ENCODE peak calls at places on chromosomes 1 and 21, in eight cellular contexts. K, B, E, G, P, Z, T and N are unnamed samples.

GRCh38 chr1:66175107-66175506 is 358.8 kb upstream of the SGIP1 start:
- DNase-seq in K (no peak), B (no peak), E (no peak), G (no peak), P (no peak), Z (no peak), T (no peak), N (no peak)

GRCh38 chr1:227844320-227845114 is 29.0 kb downstream of the PRSS38 start:
- DNase-seq in K (no peak), B (no peak), E (no peak), G (no peak), P (no peak), Z (no peak), T (no peak), N (no peak)

GRCh38 chr1:45526135-45526644 is 4.5 kb upstream of the PRDX1 start:
- DNase-seq in K (no peak), B (no peak), E (no peak), G (no peak), P (no peak), Z (no peak), T (no peak), N (no peak)

GRCh38 chr1:15296602-15297321 is 49.7 kb downstream of the FHAD1 start:
- DNase-seq in K (no peak), B (no peak), E (no peak), G (no peak), P (peak; percentile 49), Z (no peak), T (no peak), N (no peak)

GRCh38 chr1:84869750-84870149 is 23.3 kb downstream of the LPAR3 start:
- DNase-seq in K (no peak), B (no peak), E (peak; percentile 30), G (no peak), P (no peak), Z (no peak), T (no peak), N (no peak)

GRCh38 chr1:48810740-48811139 is 34.0 kb upstream of the BEND5 start:
- DNase-seq in K (no peak), B (no peak), E (no peak), G (no peak), P (no peak), Z (no peak), T (peak; percentile 90), N (no peak)

GRCh38 chr1:13836136-13836535 is 136.1 kb downstream of the PRDM2 start:
- DNase-seq in K (no peak), B (no peak), E (no peak), G (no peak), P (no peak), Z (peak; percentile 20), T (no peak), N (no peak)

GRCh38 chr1:29245876-29246275 is 9.6 kb downstream of the PTPRU start:
- DNase-seq in K (no peak), B (peak; percentile 58), E (peak; percentile 45), G (no peak), P (no peak), Z (peak; percentile 59), T (peak; percentile 49), N (no peak)

GRCh38 chr1:200473698-200474371 is 64.0 kb upstream of the ZNF281 start:
- DNase-seq in K (no peak), B (no peak), E (peak; percentile 6), G (no peak), P (no peak), Z (no peak), T (peak; percentile 51), N (no peak)

GRCh38 chr1:64172458-64172983 is 30.9 kb upstream of the UBE2U start:
- DNase-seq in K (no peak), B (no peak), E (peak; percentile 49), G (no peak), P (no peak), Z (no peak), T (peak; percentile 48), N (no peak)

GRCh38 chr1:103958699-103959098 is 209.0 kb downstream of the AMY1C start:
- DNase-seq in K (no peak), B (no peak), E (no peak), G (no peak), P (no peak), Z (no peak), T (no peak), N (no peak)

GRCh38 chr1:232767381-232768074 is 37.7 kb upstream of the MAP10 start:
- DNase-seq in K (no peak), B (peak; percentile 42), E (peak; percentile 90), G (no peak), P (no peak), Z (peak; percentile 100), T (peak; percentile 76), N (no peak)

GRCh38 chr1:203112451-203112850 is 15.1 kb upstream of the ADORA1 start:
- DNase-seq in K (no peak), B (no peak), E (no peak), G (no peak), P (no peak), Z (no peak), T (no peak), N (no peak)

GRCh38 chr21:31526040-31526439 is 133.5 kb upstream of the SOD1 start:
- DNase-seq in K (no peak), B (no peak), E (no peak), G (no peak), P (no peak), Z (peak; percentile 78), T (no peak), N (no peak)

GRCh38 chr1:7617826-7618225 is 153.3 kb upstream of the VAMP3 start:
- DNase-seq in K (no peak), B (no peak), E (no peak), G (no peak), P (peak; percentile 32), Z (no peak), T (no peak), N (no peak)

GRCh38 chr1:238647877-238648276 is 738.5 kb upstream of the CHRM3 start:
- DNase-seq in K (no peak), B (peak; percentile 14), E (peak; percentile 100), G (no peak), P (no peak), Z (peak; percentile 95), T (no peak), N (no peak)

GRCh38 chr1:77636864-77637263 is 45.6 kb downstream of the ZZZ3 start:
- DNase-seq in K (no peak), B (no peak), E (no peak), G (no peak), P (no peak), Z (peak; percentile 42), T (no peak), N (no peak)

GRCh38 chr1:228744918-228745317 is 9.6 kb downstream of the RHOU start:
- DNase-seq in K (no peak), B (no peak), E (no peak), G (no peak), P (no peak), Z (no peak), T (no peak), N (no peak)

GRCh38 chr1:176177764-176178163 is 29.3 kb downstream of the COP1 start:
- DNase-seq in K (no peak), B (no peak), E (no peak), G (no peak), P (no peak), Z (no peak), T (no peak), N (no peak)

GRCh38 chr1:50921029-50921428 is 39.0 kb downstream of the FAF1 start:
- DNase-seq in K (no peak), B (no peak), E (no peak), G (no peak), P (no peak), Z (no peak), T (no peak), N (peak; percentile 70)

GRCh38 chr21:42550817-42551216 is 37.2 kb downstream of the SLC37A1 start:
- DNase-seq in K (no peak), B (no peak), E (no peak), G (no peak), P (peak; percentile 3), Z (no peak), T (no peak), N (no peak)

GRCh38 chr1:193537266-193538003 is 351.0 kb upstream of the B3GALT2 start:
- DNase-seq in K (no peak), B (no peak), E (no peak), G (no peak), P (no peak), Z (no peak), T (peak; percentile 21), N (no peak)

GRCh38 chr1:97364086-97364485 is 556.7 kb downstream of the DPYD start:
- DNase-seq in K (no peak), B (peak; percentile 14), E (peak; percentile 81), G (no peak), P (no peak), Z (no peak), T (no peak), N (no peak)

GRCh38 chr1:7538849-7539771 is 232.0 kb upstream of the VAMP3 start:
- DNase-seq in K (no peak), B (no peak), E (no peak), G (no peak), P (no peak), Z (peak; percentile 25), T (no peak), N (no peak)

GRCh38 chr1:199700551-199700950 is 327.0 kb upstream of the NR5A2 start:
- DNase-seq in K (no peak), B (no peak), E (no peak), G (no peak), P (no peak), Z (no peak), T (no peak), N (no peak)

GRCh38 chr21:31781737-31782136 is 49.8 kb upstream of the SCAF4 start:
- DNase-seq in K (no peak), B (peak; percentile 38), E (peak; percentile 30), G (no peak), P (no peak), Z (peak; percentile 74), T (peak; percentile 82), N (no peak)

GRCh38 chr21:41444703-41445464 is 18.8 kb downstream of the MX1 start:
- DNase-seq in K (no peak), B (no peak), E (no peak), G (no peak), P (no peak), Z (no peak), T (no peak), N (no peak)

GRCh38 chr21:41823906-41824305 is 55.2 kb downstream of the PRDM15 start:
- DNase-seq in K (no peak), B (no peak), E (no peak), G (no peak), P (peak; percentile 46), Z (no peak), T (no peak), N (no peak)

GRCh38 chr1:176811896-176812295 is 348.9 kb downstream of the PAPPA2 start:
- DNase-seq in K (no peak), B (no peak), E (no peak), G (no peak), P (no peak), Z (no peak), T (no peak), N (no peak)

GRCh38 chr1:210726621-210727020 is 397.9 kb downstream of the HHAT start:
- DNase-seq in K (peak; percentile 56), B (no peak), E (peak; percentile 23), G (no peak), P (no peak), Z (peak; percentile 88), T (no peak), N (no peak)

GRCh38 chr1:62281922-62282555 is 37.2 kb downstream of the KANK4 start:
- DNase-seq in K (no peak), B (no peak), E (peak; percentile 77), G (no peak), P (no peak), Z (no peak), T (no peak), N (no peak)

GRCh38 chr1:183306317-183307042 is 111.7 kb downstream of the NMNAT2 start:
- DNase-seq in K (no peak), B (no peak), E (no peak), G (no peak), P (no peak), Z (peak; percentile 46), T (peak; percentile 19), N (no peak)

GRCh38 chr1:205229916-205230700 is 2.4 kb downstream of the TMCC2 start:
- DNase-seq in K (no peak), B (no peak), E (no peak), G (no peak), P (no peak), Z (no peak), T (no peak), N (no peak)

GRCh38 chr21:40837456-40837855 is 9.5 kb downstream of the DSCAM start:
- DNase-seq in K (no peak), B (no peak), E (peak; percentile 63), G (no peak), P (no peak), Z (no peak), T (no peak), N (no peak)